ENCODE peak calls at places on chromosomes 12 and 14, in four cellular contexts. One of them, this sample, is unnamed.

GRCh38 chr12:115799610-115800009 is 477.9 kb downstream of the MED13L start:
- DNase-seq in GM12878: no peak
- DNase-seq in HepG2: no peak
- DNase-seq in K562: no peak
- DNase-seq in this sample: no peak

GRCh38 chr12:34391771-34392581 is 369.7 kb downstream of the ALG10 start:
- DNase-seq in GM12878: no peak
- DNase-seq in HepG2: no peak
- DNase-seq in K562: peak
- DNase-seq in this sample: no peak

GRCh38 chr12:63419119-63419518 is 249.2 kb downstream of the DPY19L2 start:
- DNase-seq in GM12878: no peak
- DNase-seq in HepG2: no peak
- DNase-seq in K562: no peak
- DNase-seq in this sample: no peak

GRCh38 chr14:36020120-36021029 is 156.1 kb downstream of the PTCSC3 start:
- DNase-seq in GM12878: no peak
- DNase-seq in HepG2: no peak
- DNase-seq in K562: no peak
- DNase-seq in this sample: no peak

GRCh38 chr14:43132441-43132840 is 1374.6 kb downstream of the FSCB start:
- DNase-seq in GM12878: no peak
- DNase-seq in HepG2: no peak
- DNase-seq in K562: no peak
- DNase-seq in this sample: no peak

GRCh38 chr14:38316922-38317321 is 61.0 kb upstream of the CLEC14A start:
- DNase-seq in GM12878: no peak
- DNase-seq in HepG2: no peak
- DNase-seq in K562: no peak
- DNase-seq in this sample: no peak

GRCh38 chr12:97404549-97404948 is 58.1 kb upstream of the RMST start:
- DNase-seq in GM12878: peak
- DNase-seq in HepG2: peak
- DNase-seq in K562: peak
- DNase-seq in this sample: peak

GRCh38 chr14:38210587-38211257 is 3.0 kb downstream of the SSTR1 start:
- DNase-seq in GM12878: no peak
- DNase-seq in HepG2: no peak
- DNase-seq in K562: no peak
- DNase-seq in this sample: no peak

GRCh38 chr14:81464253-81465001 is 64.3 kb upstream of the STON2 start:
- DNase-seq in GM12878: peak
- DNase-seq in HepG2: peak
- DNase-seq in K562: peak
- DNase-seq in this sample: peak

GRCh38 chr12:120651821-120652220 is 11.4 kb downstream of the CABP1 start:
- DNase-seq in GM12878: no peak
- DNase-seq in HepG2: no peak
- DNase-seq in K562: no peak
- DNase-seq in this sample: no peak

GRCh38 chr14:33061667-33062325 is 123.1 kb downstream of the NPAS3 start:
- DNase-seq in GM12878: no peak
- DNase-seq in HepG2: no peak
- DNase-seq in K562: no peak
- DNase-seq in this sample: peak

GRCh38 chr12:80539029-80539428 is 95.0 kb downstream of the PTPRQ start:
- DNase-seq in GM12878: no peak
- DNase-seq in HepG2: no peak
- DNase-seq in K562: no peak
- DNase-seq in this sample: no peak

GRCh38 chr12:122790393-122791075 is 16.2 kb downstream of the CCDC62 start:
- DNase-seq in GM12878: no peak
- DNase-seq in HepG2: no peak
- DNase-seq in K562: no peak
- DNase-seq in this sample: no peak

GRCh38 chr12:109027767-109028166 is 6.9 kb upstream of the SVOP start:
- DNase-seq in GM12878: no peak
- DNase-seq in HepG2: no peak
- DNase-seq in K562: no peak
- DNase-seq in this sample: no peak
- TF ChIP-seq FOXK2 in GM12878: no peak
- TF ChIP-seq FOXK2 in HepG2: no peak
- TF ChIP-seq FOXK2 in K562: no peak
- TF ChIP-seq FOXK2 in this sample: no peak

DNA sequence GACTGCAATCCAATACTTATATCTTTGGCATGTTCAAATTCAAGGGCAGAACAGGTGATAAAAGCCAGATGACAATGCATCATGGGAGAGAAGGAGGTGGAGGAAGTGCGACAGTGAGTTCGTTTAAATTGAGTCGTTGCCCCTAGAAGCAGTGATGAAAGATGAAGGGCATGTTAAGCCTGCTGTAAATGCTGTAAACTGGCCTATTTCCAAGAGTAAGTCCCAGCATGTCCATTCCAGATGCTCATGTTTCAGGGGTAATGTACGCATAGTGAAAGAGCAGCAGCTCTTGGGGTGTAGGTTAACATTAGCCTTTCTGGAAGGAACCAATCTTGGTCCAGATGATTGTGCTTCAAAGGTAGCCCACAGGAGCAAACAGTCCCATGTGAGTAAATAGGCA is 97.1 kb downstream of the C2CD5 start:
- DNase-seq in GM12878: no peak
- DNase-seq in HepG2: no peak
- DNase-seq in K562: no peak
- DNase-seq in this sample: no peak
- TF ChIP-seq FOXK2 in GM12878: no peak
- TF ChIP-seq FOXK2 in HepG2: no peak
- TF ChIP-seq FOXK2 in K562: no peak
- TF ChIP-seq FOXK2 in this sample: no peak

DNA sequence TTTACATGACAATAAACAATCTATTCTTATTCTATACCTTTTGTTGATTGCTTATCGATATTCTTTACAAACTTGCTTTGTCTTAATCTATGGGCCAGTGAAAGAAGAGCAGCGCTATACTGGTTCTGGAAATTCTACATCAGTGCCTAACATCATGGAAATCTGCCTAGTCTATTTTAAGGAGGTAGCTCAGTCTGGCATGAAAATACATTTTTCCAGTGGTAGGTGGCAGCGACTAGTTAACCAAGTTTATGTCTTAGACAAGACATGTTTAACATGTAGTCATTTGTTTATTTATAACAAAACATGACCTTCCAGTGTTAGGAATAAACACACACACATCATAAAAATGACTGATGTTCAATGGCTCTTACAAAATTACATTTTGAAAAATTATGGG is 335.9 kb upstream of the SOX5 start:
- DNase-seq in GM12878: no peak
- DNase-seq in HepG2: no peak
- DNase-seq in K562: no peak
- DNase-seq in this sample: no peak
- TF ChIP-seq FOXK2 in GM12878: no peak
- TF ChIP-seq FOXK2 in HepG2: no peak
- TF ChIP-seq FOXK2 in K562: no peak
- TF ChIP-seq FOXK2 in this sample: no peak

GRCh38 chr12:132222096-132222807 is 78.0 kb downstream of the NOC4L start:
- DNase-seq in GM12878: peak
- DNase-seq in HepG2: peak
- DNase-seq in K562: no peak
- DNase-seq in this sample: no peak
- TF ChIP-seq FOXK2 in GM12878: no peak
- TF ChIP-seq FOXK2 in HepG2: no peak
- TF ChIP-seq FOXK2 in K562: no peak
- TF ChIP-seq FOXK2 in this sample: no peak

DNA sequence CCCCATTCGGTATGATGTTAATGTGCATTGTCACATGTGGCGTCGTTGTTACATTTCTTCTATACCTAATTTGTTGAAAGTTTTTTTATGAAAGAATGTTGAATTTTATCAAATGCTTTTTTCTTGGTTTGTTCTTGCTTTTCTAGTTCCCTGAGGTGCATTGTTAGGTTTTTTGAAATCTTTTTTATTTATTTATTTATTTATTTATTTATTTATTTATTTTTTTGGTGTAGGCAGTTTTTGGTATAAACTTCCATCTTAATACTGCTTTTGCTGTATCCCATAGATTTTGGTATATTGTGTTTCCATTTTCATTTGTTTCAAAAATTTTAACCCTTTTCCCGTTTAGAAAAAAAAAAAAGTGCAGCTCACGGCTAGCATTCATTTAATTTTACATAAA is 121.1 kb upstream of the HMGA2 start:
- DNase-seq in GM12878: no peak
- DNase-seq in HepG2: no peak
- DNase-seq in K562: no peak
- DNase-seq in this sample: no peak
- TF ChIP-seq FOXK2 in GM12878: no peak
- TF ChIP-seq FOXK2 in HepG2: no peak
- TF ChIP-seq FOXK2 in K562: no peak
- TF ChIP-seq FOXK2 in this sample: no peak

GRCh38 chr12:50505945-50506344 is 1.2 kb downstream of the DIP2B start:
- DNase-seq in GM12878: no peak
- DNase-seq in HepG2: no peak
- DNase-seq in K562: no peak
- DNase-seq in this sample: no peak

GRCh38 chr12:50507474-50507838 is 2.7 kb downstream of the DIP2B start:
- DNase-seq in GM12878: no peak
- DNase-seq in HepG2: no peak
- DNase-seq in K562: no peak
- DNase-seq in this sample: no peak

GRCh38 chr12:50504798-50505385 is at the start of gene DIP2B:
- DNase-seq in GM12878: peak
- DNase-seq in HepG2: peak
- DNase-seq in K562: peak
- DNase-seq in this sample: peak

GRCh38 chr12:50506753-50507473 is 2.1 kb downstream of the DIP2B start:
- DNase-seq in GM12878: no peak
- DNase-seq in HepG2: no peak
- DNase-seq in K562: no peak
- DNase-seq in this sample: no peak

DNA sequence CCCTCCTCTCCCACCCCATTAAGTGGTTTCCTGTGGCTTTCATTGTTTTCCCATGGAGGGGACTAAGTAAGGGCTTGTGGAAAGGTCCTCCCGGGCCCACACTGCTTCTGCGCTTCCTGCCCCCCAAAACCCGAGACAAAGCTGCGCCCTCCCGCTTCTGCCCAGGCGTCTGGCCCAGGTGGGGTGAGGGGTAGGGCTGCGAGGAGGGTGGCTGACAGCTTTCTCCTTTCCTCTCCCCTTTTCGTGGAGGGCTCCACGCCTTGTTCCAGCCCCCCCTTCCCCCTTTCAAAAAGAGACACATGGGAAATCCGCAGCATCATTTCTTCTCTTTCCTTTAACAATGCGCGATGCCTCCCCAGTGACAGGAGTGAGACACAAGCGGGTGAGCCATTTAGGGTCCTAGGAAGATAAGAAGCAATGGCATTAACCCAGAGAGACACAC is 622 bp downstream of the DIP2B start:
- DNase-seq in GM12878: no peak
- DNase-seq in HepG2: no peak
- DNase-seq in K562: peak
- DNase-seq in this sample: no peak
- TF ChIP-seq FOXK2 in GM12878: no peak
- TF ChIP-seq FOXK2 in HepG2: no peak
- TF ChIP-seq FOXK2 in K562: no peak
- TF ChIP-seq FOXK2 in this sample: no peak

GRCh38 chr12:132074216-132074615 is 69.9 kb downstream of the DDX51 start:
- DNase-seq in GM12878: no peak
- DNase-seq in HepG2: no peak
- DNase-seq in K562: no peak
- DNase-seq in this sample: no peak

GRCh38 chr12:132075714-132076553 is 68.2 kb downstream of the DDX51 start:
- DNase-seq in GM12878: no peak
- DNase-seq in HepG2: no peak
- DNase-seq in K562: no peak
- DNase-seq in this sample: no peak

GRCh38 chr12:132077322-132078100 is 66.6 kb downstream of the DDX51 start:
- DNase-seq in GM12878: no peak
- DNase-seq in HepG2: no peak
- DNase-seq in K562: no peak
- DNase-seq in this sample: no peak

GRCh38 chr12:132078190-132078589 is 65.9 kb downstream of the DDX51 start:
- DNase-seq in GM12878: no peak
- DNase-seq in HepG2: no peak
- DNase-seq in K562: no peak
- DNase-seq in this sample: no peak

DNA sequence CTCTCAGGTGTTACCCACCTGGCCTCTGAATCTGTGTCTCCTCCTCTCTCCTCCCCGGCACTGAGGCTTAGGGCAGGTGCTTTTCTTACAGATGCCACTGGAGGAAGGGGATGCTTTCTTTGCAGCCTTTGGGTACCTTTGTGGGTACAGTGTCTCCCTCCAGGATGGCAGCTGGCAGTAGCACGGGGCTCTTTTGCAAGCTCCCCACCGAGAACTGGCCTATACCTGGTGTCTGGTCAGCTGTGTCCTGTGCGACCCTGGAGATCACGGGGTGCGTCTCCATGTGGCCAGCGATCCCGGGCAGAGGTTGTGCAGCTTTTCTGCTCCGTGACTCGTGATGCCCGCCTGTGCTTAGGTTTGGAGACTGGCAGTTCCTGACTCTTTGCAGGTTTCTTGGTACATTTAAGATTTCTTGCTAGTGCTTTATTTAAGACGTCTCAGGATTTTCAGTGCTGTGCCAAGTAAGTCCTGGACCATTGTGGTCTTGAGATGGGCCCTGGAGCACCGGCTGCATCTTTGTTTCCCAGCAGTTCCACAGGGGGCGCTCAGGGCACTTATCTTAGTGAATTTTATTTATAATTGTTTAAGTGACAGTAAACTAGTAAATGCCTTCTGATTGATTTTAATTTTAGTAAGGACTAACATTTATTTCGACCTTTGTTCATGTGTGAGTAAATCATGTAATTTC is 68.9 kb downstream of the DDX51 start:
- DNase-seq in GM12878: no peak
- DNase-seq in HepG2: no peak
- DNase-seq in K562: no peak
- DNase-seq in this sample: no peak
- TF ChIP-seq FOXK2 in GM12878: no peak
- TF ChIP-seq FOXK2 in HepG2: no peak
- TF ChIP-seq FOXK2 in K562: no peak
- TF ChIP-seq FOXK2 in this sample: no peak

GRCh38 chr14:23117371-23118020 is 1.6 kb downstream of the CEBPE start:
- DNase-seq in GM12878: no peak
- DNase-seq in HepG2: no peak
- DNase-seq in K562: no peak
- DNase-seq in this sample: no peak
- TF ChIP-seq FOXK2 in GM12878: no peak
- TF ChIP-seq FOXK2 in HepG2: no peak
- TF ChIP-seq FOXK2 in K562: no peak
- TF ChIP-seq FOXK2 in this sample: no peak